ENCODE peak calls at places on chromosomes 2 and 18, in nine cellular contexts. A, Q, K, Y, P, R, B, T and L are unnamed samples.

GRCh38 chr2:116467243-116467642 is 1347.2 kb upstream of the DDX18 start:
- DNase-seq in A (no peak), Q (no peak), K (peak; percentile 52), Y (no peak), P (no peak), R (no peak), B (no peak), T (no peak), L (no peak)

GRCh38 chr18:62037012-62037742 is 144.4 kb upstream of the RNF152 start:
- DNase-seq in A (no peak), Q (no peak), K (no peak), Y (no peak), P (no peak), R (no peak), B (no peak), T (no peak), L (no peak)

GRCh38 chr2:43041661-43042360 is 184.6 kb downstream of the ZFP36L2 start:
- DNase-seq in A (no peak), Q (no peak), K (no peak), Y (no peak), P (no peak), R (no peak), B (peak; percentile 66), T (peak; percentile 93), L (peak; percentile 33)

GRCh38 chr2:126799306-126799705 is 99.4 kb upstream of the TEX51 start:
- DNase-seq in A (no peak), Q (no peak), K (no peak), Y (no peak), P (no peak), R (no peak), B (no peak), T (no peak), L (no peak)

GRCh38 chr18:48723837-48724236 is 185.0 kb downstream of the CTIF start:
- DNase-seq in A (no peak), Q (no peak), K (no peak), Y (no peak), P (no peak), R (no peak), B (no peak), T (no peak), L (no peak)

GRCh38 chr18:48662021-48662661 is 123.3 kb downstream of the CTIF start:
- DNase-seq in A (peak; percentile 12), Q (no peak), K (no peak), Y (no peak), P (peak; percentile 56), R (no peak), B (no peak), T (peak; percentile 42), L (no peak)

GRCh38 chr18:5456577-5457466 is 87.0 kb downstream of the EPB41L3 start:
- DNase-seq in A (no peak), Q (no peak), K (no peak), Y (no peak), P (no peak), R (no peak), B (peak; percentile 96), T (no peak), L (no peak)

GRCh38 chr2:73451263-73451972 is 65.8 kb downstream of the ALMS1 start:
- DNase-seq in A (no peak), Q (no peak), K (no peak), Y (no peak), P (no peak), R (no peak), B (no peak), T (no peak), L (no peak)

GRCh38 chr2:23287250-23287704 is 97.7 kb upstream of the KLHL29 start:
- DNase-seq in A (no peak), Q (no peak), K (no peak), Y (no peak), P (no peak), R (no peak), B (no peak), T (peak; percentile 8), L (no peak)

GRCh38 chr2:226475650-226476049 is 324.0 kb downstream of the IRS1 start:
- DNase-seq in A (peak; percentile 24), Q (no peak), K (no peak), Y (no peak), P (no peak), R (no peak), B (no peak), T (peak; percentile 36), L (no peak)

GRCh38 chr2:98374958-98375570 is 28.8 kb downstream of the CNGA3 start:
- DNase-seq in A (no peak), Q (no peak), K (no peak), Y (no peak), P (no peak), R (no peak), B (peak; percentile 22), T (no peak), L (no peak)

GRCh38 chr2:16151281-16151570 is 210.9 kb downstream of the MYCN start:
- DNase-seq in A (no peak), Q (no peak), K (no peak), Y (no peak), P (no peak), R (no peak), B (no peak), T (no peak), L (no peak)

GRCh38 chr2:88658318-88658717 is 31.1 kb upstream of the EIF2AK3 start:
- DNase-seq in A (no peak), Q (no peak), K (no peak), Y (no peak), P (no peak), R (no peak), B (no peak), T (no peak), L (no peak)

GRCh38 chr2:96527990-96528679 is 8.4 kb upstream of the ARID5A start:
- DNase-seq in A (no peak), Q (no peak), K (no peak), Y (no peak), P (no peak), R (no peak), B (no peak), T (no peak), L (peak; percentile 78)